ENCODE peak calls at places on chromosome 3, in seven cellular contexts. Q, D, K, W, U, A and J are unnamed samples. For H3K9me3, the result is how much of the 10 kb centered on the place peaks cover.

GRCh38 chr3:64431717-64432116 is 206.5 kb upstream of the PRICKLE2 start:
- DNase-seq in A (no peak), U (no peak), K (no peak), D (no peak), W (no peak), Q (no peak), J (no peak)

GRCh38 chr3:50609743-50610085 is 1.9 kb downstream of the CISH start:
- DNase-seq in A (no peak), U (no peak), K (peak), W (no peak), Q (no peak), D (no peak), J (no peak)

GRCh38 chr3:159964166-159964973 is 24.3 kb upstream of the IL12A start:
- DNase-seq in Q (no peak), K (no peak), D (no peak), U (no peak), A (peak), W (peak), J (no peak)

GRCh38 chr3:10365791-10366190 is 44.9 kb upstream of the SEC13 start:
- DNase-seq in A (no peak), W (no peak), U (no peak), Q (no peak), D (no peak), K (no peak), J (no peak)

GRCh38 chr3:150771600-150771999 is 8.6 kb upstream of the SIAH2 start:
- DNase-seq in K (no peak), W (no peak), U (no peak), D (no peak), Q (no peak), A (no peak), J (no peak)

GRCh38 chr3:24156466-24156865 is 211.4 kb downstream of the NR1D2 start:
- DNase-seq in D (no peak), U (no peak), K (no peak), W (no peak), Q (no peak), A (no peak), J (no peak)

GRCh38 chr3:66931286-66931685 is 66.8 kb upstream of the KBTBD8 start:
- DNase-seq in W (peak), Q (no peak), A (no peak), D (no peak), K (no peak), U (no peak), J (no peak)

GRCh38 chr3:59338934-59339333 is 289.1 kb upstream of the CFAP20DC start:
- DNase-seq in W (no peak), D (no peak), U (no peak), A (no peak), K (no peak), Q (no peak), J (no peak)

GRCh38 chr3:127406309-127407025 is 118.6 kb upstream of the PRR20G start:
- DNase-seq in A (no peak), U (peak), Q (no peak), K (no peak), D (peak), W (peak), J (peak)

GRCh38 chr3:100068758-100069345 is 45.4 kb downstream of the FILIP1L start:
- DNase-seq in W (peak), K (peak), D (peak), U (peak), A (peak), Q (peak), J (peak)

GRCh38 chr3:36969540-36970432 is 23.1 kb downstream of the EPM2AIP1 start:
- DNase-seq in D (no peak), A (no peak), Q (no peak), U (no peak), W (peak), K (no peak), J (no peak)

GRCh38 chr3:147392083-147392916 is 14.0 kb downstream of the ZIC4 start:
- DNase-seq in W (peak), K (no peak), Q (no peak), A (no peak), D (no peak), U (no peak), J (no peak)

GRCh38 chr3:184160456-184160855 is 5.3 kb downstream of the DVL3 start:
- DNase-seq in D (no peak), A (no peak), W (no peak), Q (no peak), K (no peak), U (no peak), J (no peak)

GRCh38 chr3:45994661-45995369 is 809 bp downstream of the FYCO1 start:
- DNase-seq in W (peak), U (no peak), Q (no peak), A (no peak), K (peak), D (peak), J (no peak)

GRCh38 chr3:47984089-47984759 is 32.0 kb downstream of the MAP4 start:
- DNase-seq in K (no peak), W (no peak), D (no peak), A (peak), U (no peak), Q (no peak), J (no peak)

GRCh38 chr3:42387802-42388651 is 22.4 kb downstream of the LYZL4 start:
- DNase-seq in Q (no peak), U (no peak), A (no peak), K (no peak), W (no peak), D (no peak), J (no peak)

GRCh38 chr3:162525052-162525451 is 1028.4 kb downstream of the OTOL1 start:
- DNase-seq in W (peak), A (peak), U (no peak), D (peak), Q (no peak), K (no peak), J (no peak)

GRCh38 chr3:129890125-129890524 is 3.4 kb downstream of the TMCC1 start:
- DNase-seq in D (no peak), U (no peak), W (no peak), K (no peak), Q (no peak), A (no peak), J (no peak)

GRCh38 chr3:129579991-129580390 is 26.5 kb downstream of the PLXND1 start:
- DNase-seq in U (no peak), Q (no peak), W (no peak), D (no peak), A (no peak), K (no peak), J (no peak)

GRCh38 chr3:126431103-126431534 is 36.4 kb downstream of the CFAP100 start:
- DNase-seq in Q (no peak), U (no peak), K (no peak), W (no peak), A (no peak), D (no peak), J (no peak)

GRCh38 chr3:114363554-114364202 is 69.8 kb downstream of the TIGIT start:
- DNase-seq in K (no peak), A (peak), U (no peak), W (peak), Q (no peak), D (no peak), J (no peak)

GRCh38 chr3:119497824-119498187 is 541 bp upstream of the TIMMDC1 start:
- DNase-seq in A (no peak), W (peak), D (peak), K (no peak), U (no peak), Q (no peak), J (no peak)

GRCh38 chr3:148583793-148584192 is 113.9 kb upstream of the AGTR1 start:
- DNase-seq in U (no peak), A (no peak), W (no peak), K (no peak), Q (no peak), D (no peak), J (no peak)

GRCh38 chr3:184428561-184429175 is 48.8 kb downstream of the CHRD start:
- DNase-seq in U (no peak), K (no peak), A (no peak), Q (no peak), D (no peak), W (no peak), J (peak)

GRCh38 chr3:194314669-194315068 is 36.5 kb downstream of the CPN2 start:
- DNase-seq in D (no peak), A (no peak), Q (no peak), W (no peak), U (no peak), K (peak), J (no peak)
- H3K4me3 ChIP-seq in D (no peak), A (no peak), Q (no peak), W (no peak), U (peak), K (no peak), J (no peak)

GRCh38 chr3:122874116-122874515 is 79.2 kb downstream of the SLC49A4 start:
- DNase-seq in Q (no peak), A (no peak), W (no peak), U (no peak), D (no peak), K (no peak), J (no peak)
- H3K9me3 ChIP-seq in Q (under half), A (under half), W (under half), U (under half), D (under half), K (under half), J (under half)

GRCh38 chr3:17749281-17749680 is 6.8 kb upstream of the TBC1D5 start:
- DNase-seq in K (no peak), A (no peak), D (no peak), Q (no peak), U (no peak), W (no peak), J (no peak)
- H3K4me3 ChIP-seq in K (no peak), A (no peak), D (no peak), Q (peak), U (no peak), W (no peak), J (no peak)

GRCh38 chr3:197253243-197253947 is 45.0 kb downstream of the DLG1 start:
- DNase-seq in K (no peak), U (no peak), D (no peak), A (no peak), W (no peak), Q (no peak), J (no peak)

GRCh38 chr3:197244751-197245150 is 53.7 kb downstream of the DLG1 start:
- DNase-seq in A (no peak), U (no peak), K (no peak), D (no peak), Q (no peak), W (no peak), J (no peak)

GRCh38 chr3:197248341-197248740 is 50.1 kb downstream of the DLG1 start:
- DNase-seq in U (no peak), Q (no peak), D (no peak), K (no peak), A (no peak), W (no peak), J (no peak)

DNA sequence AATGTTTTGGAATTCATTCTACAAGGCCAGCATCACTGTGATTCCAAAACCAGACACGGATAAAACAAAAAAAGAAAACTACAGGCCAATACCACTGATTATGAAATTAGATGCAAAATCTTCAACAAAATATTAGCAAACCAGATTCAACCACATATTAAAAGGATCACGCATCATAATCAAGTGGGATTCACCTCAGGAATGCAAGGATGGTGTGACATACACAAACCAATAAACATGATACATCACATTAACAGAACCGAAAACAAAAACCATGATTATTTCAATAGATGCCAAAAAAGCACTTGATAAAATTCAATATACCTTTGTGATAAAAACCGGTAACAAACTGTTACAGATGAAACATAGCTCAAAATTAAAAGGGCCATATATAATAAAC is 48.9 kb downstream of the DLG1 start:
- DNase-seq in K (no peak), U (no peak), A (no peak), W (no peak), Q (no peak), D (no peak), J (no peak)
- H3K9me3 ChIP-seq in K (under half), U (under half), A (under half), W (under half), Q (under half), D (under half), J (under half)